ENCODE peak calls at places on chromosome 3, in five cellular contexts. Y is IMR-90, M is SK-N-SH, F is A549, Z is H1. V is an unnamed sample.

GRCh38 chr3:48750906-48751305 is 33.9 kb upstream of the IP6K2 start:
- DNase-seq in Y (no peak), M (no peak), F (no peak), Z (no peak), V (no peak)

GRCh38 chr3:46466871-46467403 is 2.2 kb upstream of the LTF start:
- DNase-seq in Y (no peak), M (no peak), F (no peak), Z (peak), V (no peak)

GRCh38 chr3:111277226-111277625 is 205.6 kb downstream of the NECTIN3 start:
- DNase-seq in Y (peak), M (no peak), F (peak), Z (no peak), V (no peak)

GRCh38 chr3:15616053-15616452 is 14.5 kb downstream of the BTD start:
- DNase-seq in Y (peak), M (no peak), F (no peak), Z (no peak), V (no peak)

GRCh38 chr3:152291649-152292066 is 22.9 kb downstream of the MBNL1 start:
- DNase-seq in Y (peak), M (no peak), F (no peak), Z (no peak), V (no peak)

GRCh38 chr3:30440880-30441279 is 165.5 kb upstream of the TGFBR2 start:
- DNase-seq in Y (no peak), M (no peak), F (no peak), Z (no peak), V (no peak)

GRCh38 chr3:101603184-101603583 is 29.2 kb downstream of the PCNP start:
- DNase-seq in Y (no peak), M (no peak), F (no peak), Z (no peak), V (no peak)

GRCh38 chr3:86982883-86983282 is 8.1 kb downstream of the VGLL3 start:
- DNase-seq in Y (peak), M (no peak), F (no peak), Z (no peak), V (no peak)

GRCh38 chr3:45741742-45742141 is 52.5 kb downstream of the SACM1L start:
- DNase-seq in Y (no peak), M (no peak), F (no peak), Z (no peak), V (no peak)

GRCh38 chr3:13525827-13526625 is 22.9 kb upstream of the FBLN2 start:
- DNase-seq in Y (no peak), M (no peak), F (no peak), Z (no peak), V (no peak)

GRCh38 chr3:103169289-103169688 is 734.5 kb downstream of the ZPLD1 start:
- DNase-seq in Y (no peak), M (no peak), F (no peak), Z (no peak), V (no peak)

GRCh38 chr3:69579527-69580165 is 159.6 kb upstream of the MITF start:
- DNase-seq in Y (no peak), M (no peak), F (no peak), Z (no peak), V (no peak)

GRCh38 chr3:30894521-30895289 is at the start of gene GADL1:
- DNase-seq in Y (peak), M (peak), F (peak), Z (peak), V (no peak)

GRCh38 chr3:159236306-159236705 is 434.5 kb downstream of the MFSD1 start:
- DNase-seq in Y (no peak), M (peak), F (no peak), Z (no peak), V (no peak)

GRCh38 chr3:71186816-71187215 is 396.7 kb downstream of the FOXP1 start:
- DNase-seq in Y (no peak), M (no peak), F (peak), Z (no peak), V (no peak)
- TF ChIP-seq RAD21 in Y (no peak), M (no peak), F (no peak), Z (no peak), V (no peak)

GRCh38 chr3:1087066-1087555 is 5.7 kb upstream of the CNTN6 start:
- DNase-seq in Y (peak), M (no peak), F (no peak), Z (no peak), V (no peak)
- TF ChIP-seq RAD21 in Y (peak), M (peak), F (no peak), Z (peak), V (no peak)

GRCh38 chr3:59432676-59433075 is 382.9 kb upstream of the CFAP20DC start:
- DNase-seq in Y (peak), M (no peak), F (no peak), Z (no peak), V (no peak)
- TF ChIP-seq RAD21 in Y (no peak), M (no peak), F (no peak), Z (no peak), V (no peak)

DNA sequence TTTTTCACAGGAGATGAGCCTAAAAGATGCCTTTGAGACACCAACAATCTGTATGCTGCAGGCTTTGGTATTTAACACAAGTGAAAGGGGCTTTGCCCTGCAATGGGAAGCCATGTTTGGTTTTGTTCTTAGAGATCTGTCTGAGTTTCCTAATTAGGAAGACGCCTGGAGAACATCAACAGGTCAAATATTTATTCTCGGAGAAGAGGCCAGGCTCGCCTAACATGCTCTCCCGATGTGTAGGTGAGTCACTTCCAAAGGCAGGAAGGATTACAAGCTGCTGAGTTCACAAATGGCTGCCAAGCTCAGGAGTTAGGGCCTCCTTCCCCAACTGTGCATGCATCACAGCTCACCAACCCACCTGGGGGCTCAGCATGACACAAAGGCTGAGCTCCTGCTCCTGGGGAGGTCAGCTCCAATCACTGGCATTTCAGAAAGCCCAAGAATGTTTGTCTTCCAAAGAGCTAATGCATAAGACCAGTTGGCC is 119.5 kb upstream of the PRICKLE2 start:
- DNase-seq in Y (peak), M (no peak), F (peak), Z (no peak), V (no peak)
- TF ChIP-seq RAD21 in Y (no peak), M (no peak), F (no peak), Z (no peak), V (no peak)

GRCh38 chr3:56291953-56292352 is 176.3 kb downstream of the ERC2 start:
- DNase-seq in Y (no peak), M (no peak), F (no peak), Z (no peak), V (no peak)
- TF ChIP-seq RAD21 in Y (no peak), M (no peak), F (no peak), Z (no peak), V (no peak)

V was measured in K562.